ENCODE peak calls at places on chromosomes 11 and 22, in four cellular contexts. L is fibroblast of mammary gland; U is CD8-positive, alpha-beta T cell; N is neural progenitor cell. O is an unnamed sample.

GRCh38 chr11:61460986-61461385 is 31.1 kb downstream of the SDHAF2 start:
- DNase-seq in L (peak), U (no peak), N (no peak), O (no peak)

GRCh38 chr11:80505771-80506170 is 1064.9 kb upstream of the TENM4 start:
- DNase-seq in L (no peak), U (no peak), N (no peak), O (peak)

GRCh38 chr22:45612451-45612901 is 59.2 kb upstream of the ATXN10 start:
- DNase-seq in L (peak), U (no peak), N (no peak), O (peak)

GRCh38 chr11:130892847-130893246 is 23.4 kb downstream of the SNX19 start:
- DNase-seq in L (no peak), U (no peak), N (peak), O (no peak)

GRCh38 chr11:113885897-113886296 is 10.5 kb upstream of the USP28 start:
- DNase-seq in L (no peak), U (no peak), N (no peak), O (peak)

GRCh38 chr11:112157274-112157766 is 6.6 kb downstream of the IL18 start:
- DNase-seq in L (peak), U (no peak), N (no peak), O (peak)

GRCh38 chr22:32874330-32874729 is 72.8 kb downstream of the TIMP3 start:
- DNase-seq in L (no peak), U (no peak), N (no peak), O (no peak)

GRCh38 chr11:92739020-92739419 is 230.4 kb upstream of the MTNR1B start:
- DNase-seq in L (peak), U (no peak), N (no peak), O (peak)

GRCh38 chr11:59829358-59829757 is 15.9 kb downstream of the CBLIF start:
- DNase-seq in L (no peak), U (no peak), N (no peak), O (no peak)

GRCh38 chr11:11010624-11011127 is 152.8 kb upstream of the ZBED5 start:
- DNase-seq in L (peak), U (no peak), N (peak), O (peak)

GRCh38 chr11:1071571-1072115 is 3.0 kb upstream of the MUC2 start:
- DNase-seq in L (no peak), U (no peak), N (no peak), O (no peak)

GRCh38 chr22:48488149-48488551 is 1339.5 kb downstream of the BRD1 start:
- DNase-seq in L (no peak), U (no peak), N (peak), O (no peak)

GRCh38 chr22:48489551-48490512 is 1337.8 kb downstream of the BRD1 start:
- DNase-seq in L (no peak), U (no peak), N (peak), O (no peak)

GRCh38 chr22:48486163-48486957 is 1341.3 kb downstream of the BRD1 start:
- DNase-seq in L (no peak), U (no peak), N (no peak), O (no peak)

GRCh38 chr22:48490513-48491411 is 1336.9 kb downstream of the BRD1 start:
- DNase-seq in L (no peak), U (no peak), N (peak), O (no peak)

DNA sequence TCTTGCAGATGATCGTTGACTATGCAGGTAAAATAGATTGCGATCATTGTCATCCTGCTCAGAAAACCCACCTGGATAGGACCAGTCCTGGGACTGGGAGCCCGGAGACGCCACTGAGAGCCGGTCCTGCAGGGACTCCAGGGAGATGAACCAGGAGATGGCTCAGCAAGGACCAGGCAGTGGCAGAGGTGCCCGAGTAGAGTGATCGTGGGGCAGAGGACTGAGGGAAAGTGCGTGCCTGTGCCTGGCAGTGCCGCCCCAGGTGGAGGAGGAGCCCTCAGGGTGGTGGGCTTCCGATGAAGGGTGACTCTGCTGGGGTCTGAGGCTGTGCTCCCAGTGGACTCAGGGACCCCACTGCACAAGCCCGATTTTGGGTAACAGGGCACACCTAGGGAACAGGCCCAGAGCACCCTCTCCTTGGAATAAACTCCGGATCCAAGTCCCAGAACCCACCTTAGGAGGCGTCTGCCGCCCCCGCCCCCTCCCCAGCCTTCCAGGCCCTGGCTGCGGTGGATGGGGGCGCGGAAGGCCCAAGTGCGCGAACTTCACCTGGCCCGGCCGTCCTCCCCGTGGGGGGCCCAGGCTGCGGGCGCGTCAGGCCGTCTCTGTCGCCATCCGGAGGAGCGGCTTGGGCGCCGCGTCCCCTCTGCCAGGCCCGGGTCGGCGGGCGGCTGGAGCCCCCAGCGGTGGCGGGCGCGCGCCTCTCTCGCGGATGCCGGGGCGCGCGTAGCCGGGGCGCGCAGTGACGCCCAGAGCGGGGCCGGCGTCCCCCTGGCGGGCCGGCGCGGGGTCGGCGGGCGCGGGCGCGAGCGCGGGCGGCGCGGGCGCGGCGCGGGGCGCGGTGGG is 1338.8 kb downstream of the BRD1 start:
- DNase-seq in L (no peak), U (no peak), N (peak), O (no peak)
- H3K4me3 ChIP-seq in L (no peak), U (no peak), N (peak), O (no peak)

DNA sequence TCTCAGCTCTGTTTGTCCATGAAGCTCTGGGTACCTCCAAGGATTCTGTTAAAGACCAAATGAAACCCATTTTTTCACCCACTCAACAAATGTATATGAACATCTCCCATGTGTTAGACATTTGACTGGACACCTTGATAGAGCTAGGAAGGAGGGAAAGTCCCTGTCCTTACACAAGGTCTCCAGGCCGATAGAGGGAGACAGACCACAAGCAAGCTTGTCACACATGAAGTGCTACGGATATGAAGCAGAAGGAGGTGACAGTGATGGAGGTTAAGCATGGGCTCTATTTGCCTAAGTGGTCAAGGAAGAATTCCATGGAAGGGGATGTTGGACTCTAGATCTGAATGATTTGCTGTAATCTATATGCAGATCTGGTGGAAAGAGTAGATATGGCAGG is 138.5 kb downstream of the MYO18B start:
- DNase-seq in L (no peak), U (no peak), N (no peak), O (no peak)
- TF ChIP-seq CTCF in L (no peak), U (no peak), N (no peak), O (no peak)

DNA sequence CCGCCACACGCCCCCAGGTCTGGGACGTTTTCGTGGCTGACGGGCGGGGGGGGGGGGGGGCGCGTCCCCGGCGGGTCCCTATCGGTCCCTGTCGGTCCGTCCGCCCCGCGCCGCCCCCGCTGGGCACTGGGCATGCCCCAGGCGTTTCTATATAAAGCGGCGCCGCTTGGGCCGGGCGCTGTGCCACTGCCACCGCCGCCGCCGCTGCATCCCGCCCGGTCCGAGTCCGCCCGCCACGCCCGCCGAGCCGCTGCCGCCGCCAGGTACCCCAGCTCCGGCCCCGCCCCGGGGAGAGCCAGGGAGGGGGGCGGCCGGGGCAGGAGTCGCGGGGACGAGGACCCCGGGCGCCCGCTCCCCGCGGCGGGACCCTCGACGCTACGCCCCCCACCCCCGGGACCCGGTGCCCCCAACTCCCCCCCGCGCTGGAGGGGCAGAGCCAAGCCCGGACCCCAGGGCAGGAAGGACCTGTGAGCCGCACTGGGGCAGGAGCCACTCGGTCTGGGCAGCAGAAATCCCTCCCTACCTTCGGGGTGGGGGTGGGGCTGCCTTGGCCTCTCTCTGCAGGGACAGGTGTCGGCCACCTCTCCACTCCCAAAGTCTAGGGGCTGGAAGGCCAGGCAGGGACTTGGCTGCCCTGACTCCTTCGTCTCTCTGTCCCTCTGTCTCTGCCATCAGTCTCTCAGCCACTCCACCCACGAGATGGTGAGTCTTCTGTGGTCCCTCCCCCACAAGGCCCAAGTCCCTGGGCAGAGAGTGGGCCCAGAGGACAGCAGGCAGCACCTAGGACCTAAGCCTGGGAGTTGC is at the start of gene CARNS1:
- DNase-seq in L (no peak), U (no peak), N (peak), O (no peak)
- H3K4me3 ChIP-seq in L (no peak), U (peak), N (peak), O (no peak)

GRCh38 chr22:35043251-35043931 is 22.6 kb upstream of the ISX start:
- DNase-seq in L (no peak), U (no peak), N (no peak), O (no peak)
- TF ChIP-seq CTCF in L (no peak), U (no peak), N (peak), O (no peak)

GRCh38 chr11:72972541-72973128 is 158.4 kb downstream of the ATG16L2 start:
- DNase-seq in L (peak), U (no peak), N (no peak), O (no peak)
- H3K4me3 ChIP-seq in L (no peak), U (no peak), N (no peak), O (no peak)

O was measured in epithelial cell of esophagus.